ENCODE peak calls at places on chromosomes 5 and 9, in four cellular contexts. L is OCI-LY7, B is cardiac fibroblast, E is A549. I is an unnamed sample.

GRCh38 chr5:112109331-112109993 is 309.6 kb downstream of the EPB41L4A start:
- DNase-seq in L (no peak), B (peak; percentile 74), E (peak; percentile 9), I (peak; percentile 34)

GRCh38 chr9:124285903-124286291 is 28.1 kb downstream of the NEK6 start:
- DNase-seq in L (no peak), B (peak; percentile 96), E (peak; percentile 51), I (peak; percentile 94)

GRCh38 chr5:31806566-31806965 is 167.6 kb downstream of the PDZD2 start:
- DNase-seq in L (no peak), B (peak; percentile 11), E (no peak), I (no peak)

GRCh38 chr9:21789541-21790037 is 12.8 kb upstream of the MTAP start:
- DNase-seq in L (peak; percentile 90), B (peak; percentile 97), E (peak; percentile 96), I (peak; percentile 86)

GRCh38 chr5:108925073-108925472 is 177.4 kb downstream of the FER start:
- DNase-seq in L (no peak), B (no peak), E (no peak), I (no peak)

GRCh38 chr5:72115277-72115676 is 8.0 kb downstream of the MAP1B start:
- DNase-seq in L (no peak), B (no peak), E (no peak), I (no peak)

GRCh38 chr9:35791321-35791921 is at the start of gene NPR2:
- DNase-seq in L (no peak), B (peak; percentile 31), E (no peak), I (no peak)

GRCh38 chr5:44794371-44794770 is 14.4 kb upstream of the MRPS30 start:
- DNase-seq in L (no peak), B (no peak), E (no peak), I (no peak)

GRCh38 chr9:17082343-17082742 is 52.5 kb upstream of the CNTLN start:
- DNase-seq in L (no peak), B (peak; percentile 36), E (peak; percentile 29), I (peak; percentile 12)
- TF ChIP-seq CTCF in L (no peak), B (no peak), E (no peak), I (no peak)

GRCh38 chr5:141807732-141808131 is 70.5 kb downstream of the PCDH1 start:
- DNase-seq in L (no peak), B (no peak), E (no peak), I (no peak)
- TF ChIP-seq CTCF in L (no peak), B (no peak), E (no peak), I (no peak)

GRCh38 chr5:141149812-141150211 is at the start of gene PCDHB6:
- DNase-seq in L (no peak), B (peak; percentile 27), E (peak; percentile 56), I (peak; percentile 41)
- TF ChIP-seq CTCF in L (peak; percentile 53), B (peak; percentile 14), E (peak; percentile 41), I (peak; percentile 71)

GRCh38 chr5:77064040-77064439 is 23.0 kb downstream of the ZBED3 start:
- DNase-seq in L (peak; percentile 21), B (no peak), E (no peak), I (no peak)
- TF ChIP-seq CTCF in L (peak; percentile 65), B (no peak), E (no peak), I (peak; percentile 13)

DNA sequence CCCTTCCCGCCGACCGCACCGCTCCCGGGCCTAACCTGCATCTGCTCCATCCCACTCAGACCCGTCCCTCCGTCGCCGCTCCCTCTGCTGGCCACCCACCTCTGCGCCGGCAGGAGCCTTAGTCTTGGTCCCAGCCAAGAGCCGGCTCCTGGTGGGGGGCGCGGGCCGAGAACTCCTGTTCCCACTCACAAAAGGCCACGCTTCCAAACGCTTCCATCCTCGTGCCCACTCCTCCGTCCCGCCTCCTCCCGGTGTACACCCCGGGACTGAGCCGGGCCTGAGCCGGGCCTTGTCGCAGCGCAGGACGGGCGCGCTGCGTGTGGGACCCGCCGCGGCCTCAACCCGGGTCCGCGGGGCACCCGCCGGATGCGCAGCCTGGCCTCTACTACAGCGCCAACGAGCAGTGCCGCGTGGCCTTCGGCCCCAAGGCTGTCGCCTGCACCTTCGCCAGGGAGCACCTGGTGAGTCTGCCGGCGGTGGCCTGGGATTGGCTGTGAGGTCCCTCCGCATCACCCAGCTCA is 7.5 kb downstream of the ADAMTS13 start:
- DNase-seq in L (no peak), B (peak; percentile 9), E (peak; percentile 60), I (no peak)
- TF ChIP-seq CTCF in L (no peak), B (peak; percentile 49), E (peak; percentile 19), I (peak; percentile 45)